ENCODE peak calls at places on chromosomes 4 and X, in eight cellular contexts. U, F, Y, E, K, N, M and V are unnamed samples.

GRCh38 chrX:21276736-21277433 is 97.3 kb upstream of the CNKSR2 start:
- DNase-seq in U (no peak), F (no peak), Y (no peak), E (no peak), K (no peak), N (no peak), M (no peak), V (no peak)

GRCh38 chrX:15786930-15787329 is 3.4 kb upstream of the ZRSR2 start:
- DNase-seq in U (no peak), F (no peak), Y (no peak), E (no peak), K (no peak), N (no peak), M (no peak), V (no peak)

GRCh38 chr4:182067828-182068227 is 175.4 kb upstream of the TENM3 start:
- DNase-seq in U (no peak), F (no peak), Y (no peak), E (no peak), K (no peak), N (no peak), M (no peak), V (peak; percentile 20)

GRCh38 chrX:125507119-125507518 is 187.4 kb downstream of the TEX13C start:
- DNase-seq in U (peak; percentile 72), F (peak; percentile 18), Y (no peak), E (no peak), K (no peak), N (no peak), M (no peak), V (peak; percentile 9)

GRCh38 chr4:111678466-111678865 is 466.8 kb upstream of the FAM241A start:
- DNase-seq in U (peak; percentile 65), F (no peak), Y (no peak), E (no peak), K (no peak), N (no peak), M (no peak), V (peak; percentile 53)

GRCh38 chr4:154124539-154125255 is 335.8 kb upstream of the SFRP2 start:
- DNase-seq in U (peak; percentile 74), F (no peak), Y (no peak), E (no peak), K (no peak), N (no peak), M (no peak), V (peak; percentile 86)

GRCh38 chr4:19254476-19254875 is 997.2 kb upstream of the SLIT2 start:
- DNase-seq in U (no peak), F (no peak), Y (no peak), E (no peak), K (no peak), N (no peak), M (no peak), V (peak; percentile 72)

GRCh38 chrX:68681443-68681941 is 34.0 kb downstream of the STARD8 start:
- DNase-seq in U (no peak), F (peak; percentile 94), Y (no peak), E (no peak), K (no peak), N (no peak), M (no peak), V (peak; percentile 90)

GRCh38 chr4:160370046-160370445 is 1267.2 kb downstream of the RAPGEF2 start:
- DNase-seq in U (peak; percentile 44), F (no peak), Y (no peak), E (no peak), K (no peak), N (no peak), M (no peak), V (peak; percentile 63)

GRCh38 chrX:69616520-69617203 is 749 bp downstream of the EDA start:
- DNase-seq in U (peak; percentile 0), F (no peak), Y (no peak), E (peak; percentile 32), K (peak; percentile 32), N (peak; percentile 68), M (peak; percentile 27), V (no peak)

GRCh38 chr4:156575430-156576073 is 396.0 kb downstream of the PDGFC start:
- DNase-seq in U (peak; percentile 61), F (peak; percentile 51), Y (no peak), E (no peak), K (no peak), N (peak; percentile 71), M (no peak), V (peak; percentile 72)

GRCh38 chr4:43782391-43782790 is 666.2 kb downstream of the KCTD8 start:
- DNase-seq in U (no peak), F (no peak), Y (no peak), E (no peak), K (no peak), N (no peak), M (no peak), V (no peak)

GRCh38 chrX:19810809-19811208 is 76.6 kb downstream of the SH3KBP1 start:
- DNase-seq in U (no peak), F (peak; percentile 78), Y (no peak), E (no peak), K (no peak), N (no peak), M (no peak), V (no peak)

GRCh38 chrX:49310371-49310770 is 6.9 kb downstream of the GAGE10 start:
- DNase-seq in U (peak; percentile 6), F (no peak), Y (no peak), E (no peak), K (no peak), N (peak; percentile 68), M (no peak), V (no peak)

GRCh38 chrX:49308604-49309269 is 5.3 kb downstream of the GAGE10 start:
- DNase-seq in U (no peak), F (peak; percentile 34), Y (no peak), E (no peak), K (no peak), N (no peak), M (no peak), V (peak; percentile 8)

DNA sequence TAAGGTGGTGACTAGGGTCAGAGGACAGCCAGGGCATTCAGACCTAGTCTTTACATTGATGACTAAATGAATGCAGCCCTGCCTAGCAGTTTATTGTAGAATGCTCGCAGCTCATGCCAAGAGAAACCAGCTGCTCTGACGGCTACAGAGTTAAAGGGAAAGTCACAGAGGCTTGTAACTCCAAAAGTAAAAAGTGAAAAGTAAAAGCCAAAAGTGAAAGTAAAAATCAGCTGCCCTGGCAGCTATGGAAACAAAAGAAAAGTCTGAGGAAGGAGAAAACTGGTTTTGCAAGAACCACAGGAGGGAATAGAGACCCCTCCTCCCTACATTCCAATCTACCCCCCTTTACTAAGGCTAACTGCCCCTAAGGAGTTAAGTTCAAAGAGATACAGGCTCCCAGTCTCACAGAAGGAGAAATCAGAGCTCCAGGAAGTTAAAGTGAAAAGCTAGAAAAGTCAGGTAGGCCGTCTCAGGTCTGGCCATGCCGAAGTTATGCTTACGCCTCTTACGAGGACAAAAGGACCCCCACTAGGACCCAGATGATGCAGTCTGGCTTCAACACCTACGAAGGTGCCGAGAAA is 6.0 kb downstream of the GAGE10 start:
- DNase-seq in U (peak; percentile 2), F (no peak), Y (no peak), E (peak; percentile 17), K (no peak), N (peak; percentile 63), M (no peak), V (peak; percentile 31)
- H3K4me3 ChIP-seq in U (no peak overlapping the region), F (no peak overlapping the region), Y (no peak overlapping the region), E (no peak overlapping the region), K (peak overlapping the region; percentile 16), N (no peak overlapping the region), M (peak overlapping the region; percentile 64), V (no peak overlapping the region)

GRCh38 chrX:47540754-47541538 is 20.1 kb upstream of the ARAF start:
- DNase-seq in U (peak; percentile 80), F (peak; percentile 87), Y (no peak), E (peak; percentile 82), K (peak; percentile 56), N (peak; percentile 85), M (peak; percentile 55), V (peak; percentile 91)
- TF ChIP-seq CTCF in U (peak; percentile 69), F (peak; percentile 44), Y (peak; percentile 55), E (peak; percentile 77), K (peak; percentile 53), N (peak; percentile 70), M (peak; percentile 47), V (peak; percentile 62)

GRCh38 chrX:101078716-101079115 is at the start of gene TMEM35A:
- DNase-seq in U (no peak), F (no peak), Y (no peak), E (no peak), K (no peak), N (peak; percentile 62), M (no peak), V (peak; percentile 16)
- H3K4me3 ChIP-seq in U (no peak within 1 kb of the TSS), F (no peak within 1 kb of the TSS), Y (no peak within 1 kb of the TSS), E (no peak within 1 kb of the TSS), K (no peak within 1 kb of the TSS), N (peak within 1 kb of the TSS; percentile 76), M (peak within 1 kb of the TSS; percentile 44), V (peak within 1 kb of the TSS; percentile 54)

GRCh38 chrX:10988653-10989052 is 122.5 kb upstream of the HCCS start:
- DNase-seq in U (peak; percentile 55), F (no peak), Y (no peak), E (no peak), K (no peak), N (no peak), M (no peak), V (no peak)
- TF ChIP-seq CTCF in U (no peak), F (no peak), Y (no peak), E (no peak), K (no peak), N (no peak), M (no peak), V (no peak)